ENCODE peak calls at places on chromosomes 4 and X, in four cellular contexts. E, V, C and K are unnamed samples.

GRCh38 chr4:84482564-84483563 is 16.2 kb downstream of the NKX6-1 start:
- DNase-seq in E (no peak), C (no peak), V (no peak), K (no peak)

GRCh38 chr4:150982557-150983233 is 32.4 kb downstream of the LRBA start:
- DNase-seq in C (no peak), V (no peak), E (no peak), K (no peak)

GRCh38 chr4:135718019-135718418 is 1516.4 kb upstream of the PABPC4L start:
- DNase-seq in E (no peak), V (no peak), C (no peak), K (no peak)

GRCh38 chr4:20618010-20618409 is 82.2 kb upstream of the PACRGL start:
- DNase-seq in V (no peak), C (no peak), E (no peak), K (no peak)

GRCh38 chr4:7697326-7697725 is 242.3 kb downstream of the AFAP1 start:
- DNase-seq in C (no peak), E (no peak), V (no peak), K (no peak)

GRCh38 chr4:140800686-140801085 is 44.5 kb upstream of the TBC1D9 start:
- DNase-seq in V (no peak), C (no peak), E (no peak), K (no peak)

GRCh38 chr4:16253127-16253960 is 27.1 kb upstream of the TAPT1 start:
- DNase-seq in C (no peak), V (no peak), E (peak; percentile 71), K (no peak)

GRCh38 chr4:39686997-39687396 is 10.9 kb upstream of the UBE2K start:
- DNase-seq in C (no peak), E (no peak), V (no peak), K (no peak)

GRCh38 chr4:155638195-155638960 is 28.3 kb upstream of the GUCY1A1 start:
- DNase-seq in E (no peak), C (no peak), V (no peak), K (no peak)

GRCh38 chr4:28845158-28845557 is 1875.0 kb upstream of the PCDH7 start:
- DNase-seq in C (no peak), V (no peak), E (no peak), K (no peak)

GRCh38 chrX:47607091-47607490 is 12.6 kb downstream of the SYN1 start:
- DNase-seq in E (no peak), C (no peak), V (no peak), K (no peak)

GRCh38 chr4:34193451-34194154 is 2050.7 kb downstream of the ARAP2 start:
- DNase-seq in C (no peak), V (no peak), E (no peak), K (no peak)

GRCh38 chr4:114378306-114378903 is 220.2 kb upstream of the UGT8 start:
- DNase-seq in V (no peak), C (no peak), E (no peak), K (no peak)

GRCh38 chrX:152830312-152831305 is at the start of the genes CETN2 and NSDHL:
- DNase-seq in C (peak; percentile 98), V (peak; percentile 80), E (peak; percentile 91), K (peak; percentile 98)

GRCh38 chrX:70592091-70592490 is 147.5 kb downstream of the DLG3 start:
- DNase-seq in V (no peak), C (no peak), E (no peak), K (no peak)

GRCh38 chr4:22514001-22514400 is 1.9 kb downstream of the ADGRA3 start:
- DNase-seq in E (peak; percentile 35), V (no peak), C (no peak), K (no peak)

GRCh38 chr4:1062419-1062818 is 50.9 kb downstream of the RNF212 start:
- DNase-seq in V (no peak), C (no peak), E (no peak), K (no peak)

GRCh38 chrX:97898798-97899197 is 1015.1 kb downstream of the RPA4 start:
- DNase-seq in V (no peak), C (no peak), E (no peak), K (no peak)

GRCh38 chr4:102760645-102761477 is at the start of gene MANBA:
- DNase-seq in V (no peak), C (peak; percentile 90), E (peak; percentile 63), K (peak; percentile 90)

GRCh38 chrX:39613508-39613921 is 484.2 kb downstream of the BCOR start:
- DNase-seq in C (no peak), V (no peak), E (no peak), K (peak; percentile 28)

GRCh38 chrX:149829751-149830191 is 48.0 kb downstream of the MAGEA9 start:
- DNase-seq in V (peak; percentile 35), E (no peak), C (no peak), K (no peak)

GRCh38 chrX:15751160-15751819 is 13.2 kb downstream of the CA5B start:
- DNase-seq in V (no peak), E (no peak), C (no peak), K (no peak)

GRCh38 chr4:61425315-61425714 is 225.2 kb downstream of the ADGRL3 start:
- DNase-seq in V (no peak), E (no peak), C (no peak), K (no peak)

GRCh38 chrX:17412692-17413091 is 37.7 kb downstream of the NHS start:
- DNase-seq in C (no peak), V (no peak), E (no peak), K (no peak)

GRCh38 chr4:20192754-20193521 is 58.8 kb upstream of the SLIT2 start:
- DNase-seq in C (no peak), E (no peak), V (no peak), K (no peak)

GRCh38 chr4:55903577-55903976 is 45.2 kb upstream of the CEP135 start:
- DNase-seq in V (no peak), E (no peak), C (no peak), K (no peak)

GRCh38 chr4:36013206-36013605 is 231.1 kb downstream of the ARAP2 start:
- DNase-seq in C (no peak), E (no peak), V (no peak), K (no peak)

GRCh38 chr4:111464251-111465045 is 680.8 kb upstream of the FAM241A start:
- DNase-seq in V (no peak), E (no peak), C (no peak), K (no peak)

GRCh38 chr4:150820409-150820808 is 194.7 kb downstream of the LRBA start:
- DNase-seq in C (no peak), E (no peak), V (no peak), K (no peak)

GRCh38 chrX:103329991-103330390 is at the start of gene TCEAL7:
- DNase-seq in C (no peak), V (no peak), E (no peak), K (no peak)

GRCh38 chr4:39932776-39933402 is 44.8 kb downstream of the PDS5A start:
- DNase-seq in C (no peak), V (no peak), E (no peak), K (no peak)

GRCh38 chrX:110563276-110563675 is 204.6 kb downstream of the RTL9 start:
- DNase-seq in E (no peak), V (no peak), C (no peak), K (no peak)

GRCh38 chr4:84451546-84451945 is 47.5 kb downstream of the NKX6-1 start:
- DNase-seq in C (no peak), V (no peak), E (no peak), K (no peak)

GRCh38 chr4:159368320-159368719 is 265.4 kb downstream of the RAPGEF2 start:
- DNase-seq in V (no peak), C (no peak), E (no peak), K (no peak)

GRCh38 chr4:103375278-103375677 is 177.1 kb upstream of the CENPE start:
- DNase-seq in V (no peak), E (no peak), C (no peak), K (no peak)

GRCh38 chr4:848803-849477 is 23.0 kb upstream of the CPLX1 start:
- DNase-seq in V (no peak), C (no peak), E (no peak), K (no peak)

DNA sequence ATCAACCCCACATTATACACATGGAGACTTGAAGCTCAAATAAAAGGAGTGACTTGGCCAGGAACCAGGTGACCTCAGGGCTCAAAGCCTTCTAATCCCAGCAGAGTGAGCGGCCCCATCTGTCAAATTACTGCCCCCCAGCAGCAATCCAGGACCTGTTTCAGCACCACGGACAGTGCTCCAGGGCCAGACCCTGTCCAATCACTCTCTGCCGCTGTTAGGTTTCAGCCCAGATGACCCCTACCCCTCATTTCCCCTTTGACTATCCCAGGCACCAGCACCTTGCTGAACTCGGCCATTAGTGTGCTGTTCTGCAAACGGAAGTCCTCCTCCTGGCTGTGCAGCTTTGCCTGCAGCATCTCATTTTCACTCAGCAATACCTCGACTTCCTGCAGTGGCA is 5.1 kb downstream of the GRIPAP1 start:
- DNase-seq in C (peak; percentile 54), V (no peak), E (no peak), K (no peak)
- TF ChIP-seq FOXK2 in C (no peak), V (no peak), E (no peak), K (no peak)

DNA sequence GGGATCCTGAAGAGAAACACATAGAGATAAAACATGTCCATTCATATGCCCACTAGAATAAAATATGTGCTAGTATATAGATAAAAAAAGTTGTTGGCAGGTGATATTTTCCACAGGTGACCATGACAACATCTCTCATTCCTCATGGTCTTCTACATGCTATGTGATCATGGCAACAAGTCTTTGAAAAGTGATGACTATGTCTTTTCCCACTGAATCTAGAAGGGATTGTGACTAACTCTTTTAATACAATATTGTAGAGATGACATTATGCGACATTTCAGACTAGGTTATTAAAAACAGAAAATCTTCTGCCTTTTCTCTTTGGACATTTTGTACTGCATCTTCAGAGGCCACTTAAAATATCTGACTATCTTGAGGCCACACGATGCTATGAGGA is 126.0 kb upstream of the GABRA2 start:
- DNase-seq in V (no peak), E (no peak), C (no peak), K (no peak)
- TF ChIP-seq FOXM1 in V (no peak), E (no peak), C (no peak), K (no peak)

DNA sequence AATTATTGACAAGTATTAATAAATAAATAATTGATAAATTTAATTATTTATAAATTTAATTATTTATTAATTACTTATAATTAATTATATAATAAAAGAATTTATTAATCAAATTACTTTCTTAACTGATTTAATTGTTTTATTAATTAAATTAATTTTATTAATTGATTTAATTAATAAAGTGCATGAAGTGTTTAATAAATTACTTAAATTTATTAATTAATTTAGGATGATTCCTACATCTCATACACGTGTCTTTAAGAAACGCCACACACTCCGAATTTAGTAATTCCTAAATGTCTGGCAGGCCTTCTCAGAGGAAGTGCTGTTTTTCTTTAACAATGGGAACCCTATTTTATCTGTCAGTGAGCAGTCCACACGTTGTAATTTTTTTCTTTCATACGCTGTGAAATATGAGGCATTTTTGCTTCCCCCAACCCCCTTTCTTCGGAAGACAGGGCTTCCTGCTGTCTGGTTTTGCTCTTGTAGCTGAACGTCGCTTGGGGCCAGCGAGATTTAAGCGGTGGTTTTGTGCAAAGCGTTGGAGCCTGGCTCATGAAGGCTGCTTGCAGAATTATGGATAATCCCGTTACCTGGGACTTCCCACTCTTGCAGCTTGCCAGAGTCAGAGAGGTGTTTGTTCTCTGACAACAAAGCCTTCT is 46.8 kb downstream of the CRLF2 start:
- DNase-seq in C (no peak), E (no peak), V (no peak), K (no peak)
- TF ChIP-seq FOXK2 in C (no peak), E (no peak), V (no peak), K (no peak)

GRCh38 chrX:73847991-73848390 is 285.0 kb downstream of the CHIC1 start:
- DNase-seq in E (no peak), C (no peak), V (no peak), K (no peak)

GRCh38 chrX:73849054-73849453 is 286.1 kb downstream of the CHIC1 start:
- DNase-seq in V (no peak), C (no peak), E (no peak), K (no peak)

GRCh38 chrX:73851014-73852009 is 288.3 kb downstream of the CHIC1 start:
- DNase-seq in V (peak; percentile 90), E (no peak), C (peak; percentile 34), K (peak; percentile 33)

GRCh38 chrX:73852022-73852421 is 289.0 kb downstream of the CHIC1 start:
- DNase-seq in V (no peak), C (no peak), E (no peak), K (no peak)

GRCh38 chrX:73850124-73851013 is 287.4 kb downstream of the CHIC1 start:
- DNase-seq in C (peak; percentile 30), V (peak; percentile 62), E (peak; percentile 1), K (peak; percentile 61)
- TF ChIP-seq FOXM1 in C (no peak), V (no peak), E (no peak), K (no peak)